ENCODE peak calls at places on chromosome 20, in ten cellular contexts. B is Peyer's patch, E is AG10803, Y is fibroblast of lung, F is lung, G is neural progenitor cell, C is endodermal cell, N is cardiac fibroblast, M is HCT116, W is astrocyte of the spinal cord. T is an unnamed sample.

GRCh38 chr20:48298851-48299484 is 513.7 kb upstream of the SULF2 start:
- DNase-seq in B (no peak), E (peak; percentile 82), Y (peak; percentile 93), F (no peak), G (peak; percentile 25), C (peak; percentile 45), N (peak; percentile 94), M (peak; percentile 32), W (peak; percentile 96), T (peak; percentile 84)

GRCh38 chr20:40532103-40532502 is 156.9 kb downstream of the MAFB start:
- DNase-seq in B (no peak), E (no peak), Y (peak; percentile 34), F (no peak), G (peak; percentile 57), C (peak; percentile 82), N (peak; percentile 39), M (peak; percentile 48), W (no peak), T (peak; percentile 16)

GRCh38 chr20:47456952-47457724 is 44.5 kb upstream of the NCOA3 start:
- DNase-seq in B (no peak), E (peak; percentile 78), Y (peak; percentile 23), F (no peak), G (no peak), C (no peak), N (peak; percentile 89), M (no peak), W (peak; percentile 69), T (no peak)

GRCh38 chr20:39974966-39975501 is 714.0 kb downstream of the MAFB start:
- DNase-seq in B (no peak), E (no peak), Y (no peak), F (no peak), G (no peak), C (no peak), N (no peak), M (no peak), W (no peak), T (peak; percentile 54)

GRCh38 chr20:3192226-3193015 is 12.1 kb downstream of the DDRGK1 start:
- DNase-seq in B (no peak), E (no peak), Y (no peak), F (no peak), G (no peak), C (no peak), N (no peak), M (no peak), W (no peak), T (no peak)

GRCh38 chr20:21238818-21239530 is 64.2 kb upstream of the XRN2 start:
- DNase-seq in B (no peak), E (no peak), Y (no peak), F (no peak), G (no peak), C (no peak), N (no peak), M (no peak), W (no peak), T (no peak)

GRCh38 chr20:54184920-54185626 is 11.3 kb upstream of the CYP24A1 start:
- DNase-seq in B (no peak), E (no peak), Y (no peak), F (no peak), G (no peak), C (no peak), N (no peak), M (no peak), W (no peak), T (no peak)

GRCh38 chr20:16816192-16816591 is 68.0 kb downstream of the OTOR start:
- DNase-seq in B (no peak), E (no peak), Y (no peak), F (no peak), G (no peak), C (peak; percentile 75), N (no peak), M (no peak), W (no peak), T (no peak)

GRCh38 chr20:46857061-46857831 is 37.4 kb upstream of the EYA2 start:
- DNase-seq in B (no peak), E (peak; percentile 20), Y (no peak), F (no peak), G (no peak), C (no peak), N (no peak), M (no peak), W (no peak), T (no peak)

GRCh38 chr20:63829943-63830820 is 882 bp downstream of the ZBTB46 start:
- DNase-seq in B (no peak), E (no peak), Y (peak; percentile 31), F (no peak), G (peak; percentile 74), C (peak; percentile 68), N (no peak), M (no peak), W (no peak), T (peak; percentile 42)

GRCh38 chr20:63829598-63829942 is 1.5 kb downstream of the ZBTB46 start:
- DNase-seq in B (no peak), E (no peak), Y (peak; percentile 26), F (no peak), G (no peak), C (no peak), N (no peak), M (no peak), W (no peak), T (no peak)

GRCh38 chr20:63828951-63829350 is 2.1 kb downstream of the ZBTB46 start:
- DNase-seq in B (no peak), E (no peak), Y (no peak), F (no peak), G (no peak), C (no peak), N (no peak), M (no peak), W (no peak), T (no peak)

GRCh38 chr20:63828124-63828523 is 2.9 kb downstream of the ZBTB46 start:
- DNase-seq in B (no peak), E (no peak), Y (no peak), F (no peak), G (no peak), C (no peak), N (no peak), M (no peak), W (no peak), T (no peak)

GRCh38 chr20:63828545-63828944 is 2.5 kb downstream of the ZBTB46 start:
- DNase-seq in B (no peak), E (no peak), Y (no peak), F (no peak), G (no peak), C (no peak), N (no peak), M (no peak), W (no peak), T (no peak)
- H3K4me3 ChIP-seq in B (no peak overlapping the region), E (no peak overlapping the region), Y (no peak overlapping the region), F (no peak overlapping the region), G (no peak overlapping the region), C (no peak overlapping the region), N (no peak overlapping the region), M (no peak overlapping the region), W (peak overlapping the region; percentile 49), T (no peak overlapping the region)

GRCh38 chr20:42484335-42484734 is 705.4 kb downstream of the PTPRT start:
- DNase-seq in B (no peak), E (peak; percentile 17), Y (no peak), F (peak; percentile 33), G (no peak), C (no peak), N (peak; percentile 18), M (no peak), W (no peak), T (peak; percentile 6)
- H3K4me3 ChIP-seq in B (no peak overlapping the region), E (no peak overlapping the region), Y (no peak overlapping the region), F (no peak overlapping the region), G (no peak overlapping the region), C (no peak overlapping the region), N (no peak overlapping the region), M (no peak overlapping the region), W (no peak overlapping the region), T (no peak overlapping the region)

GRCh38 chr20:57374931-57375651 is 16.1 kb upstream of the RBM38 start:
- DNase-seq in B (no peak), E (peak; percentile 33), Y (no peak), F (peak; percentile 56), G (no peak), C (no peak), N (no peak), M (no peak), W (no peak), T (no peak)
- H3K4me3 ChIP-seq in B (no peak overlapping the region), E (no peak overlapping the region), Y (no peak overlapping the region), F (no peak overlapping the region), G (no peak overlapping the region), C (no peak overlapping the region), N (no peak overlapping the region), M (no peak overlapping the region), W (no peak overlapping the region), T (no peak overlapping the region)

GRCh38 chr20:4812641-4813075 is 90.9 kb downstream of the PRND start:
- DNase-seq in B (peak; percentile 70), E (no peak), Y (no peak), F (no peak), G (no peak), C (no peak), N (no peak), M (no peak), W (no peak), T (no peak)

GRCh38 chr20:4814696-4815252 is 93.1 kb downstream of the PRND start:
- DNase-seq in B (peak; percentile 84), E (no peak), Y (no peak), F (no peak), G (no peak), C (no peak), N (no peak), M (no peak), W (no peak), T (no peak)

GRCh38 chr20:4813839-4814695 is 92.4 kb downstream of the PRND start:
- DNase-seq in B (peak; percentile 77), E (no peak), Y (no peak), F (no peak), G (no peak), C (peak; percentile 32), N (peak; percentile 38), M (no peak), W (no peak), T (no peak)

GRCh38 chr20:4812216-4812615 is 90.5 kb downstream of the PRND start:
- DNase-seq in B (no peak), E (no peak), Y (no peak), F (no peak), G (no peak), C (no peak), N (no peak), M (no peak), W (no peak), T (no peak)

GRCh38 chr20:4813076-4813838 is 91.5 kb downstream of the PRND start:
- DNase-seq in B (peak; percentile 80), E (no peak), Y (no peak), F (no peak), G (no peak), C (no peak), N (no peak), M (no peak), W (no peak), T (no peak)
- H3K4me3 ChIP-seq in B (peak overlapping the region; percentile 29), E (no peak overlapping the region), Y (no peak overlapping the region), F (no peak overlapping the region), G (no peak overlapping the region), C (no peak overlapping the region), N (no peak overlapping the region), M (no peak overlapping the region), W (no peak overlapping the region), T (no peak overlapping the region)

GRCh38 chr20:18323705-18324104 is 35.4 kb downstream of the ZNF133 start:
- DNase-seq in B (no peak), E (no peak), Y (no peak), F (no peak), G (peak; percentile 58), C (peak; percentile 68), N (no peak), M (no peak), W (no peak), T (no peak)
- H3K4me3 ChIP-seq in B (no peak overlapping the region), E (no peak overlapping the region), Y (no peak overlapping the region), F (no peak overlapping the region), G (peak overlapping the region; percentile 13), C (peak overlapping the region; percentile 4), N (no peak overlapping the region), M (no peak overlapping the region), W (no peak overlapping the region), T (no peak overlapping the region)

T was measured in MG63.